ENCODE peak calls at places on chromosomes 11 and 22, in six cellular contexts. One of them, this sample, is unnamed.

GRCh38 chr22:41487037-41487963 is 18.4 kb downstream of the ACO2 start:
- DNase-seq in NCI-H524: no peak
- DNase-seq in hypothalamus: no peak
- DNase-seq in endothelial cell: no peak
- DNase-seq in astrocyte of the spinal cord: no peak
- DNase-seq in activated CD4-positive, alpha-beta T cell treated with anti-CD3 and anti-CD28 coated beads for 24 hours: no peak
- DNase-seq in this sample: no peak

GRCh38 chr11:24391165-24391564 is 105.7 kb upstream of the LUZP2 start:
- DNase-seq in NCI-H524: no peak
- DNase-seq in hypothalamus: no peak
- DNase-seq in endothelial cell: no peak
- DNase-seq in astrocyte of the spinal cord: peak; percentile 25
- DNase-seq in activated CD4-positive, alpha-beta T cell treated with anti-CD3 and anti-CD28 coated beads for 24 hours: no peak
- DNase-seq in this sample: no peak

GRCh38 chr11:116927163-116927772 is 89.8 kb upstream of the APOA1 start:
- DNase-seq in NCI-H524: peak; percentile 37
- DNase-seq in hypothalamus: no peak
- DNase-seq in endothelial cell: peak; percentile 25
- DNase-seq in astrocyte of the spinal cord: no peak
- DNase-seq in activated CD4-positive, alpha-beta T cell treated with anti-CD3 and anti-CD28 coated beads for 24 hours: peak; percentile 10
- DNase-seq in this sample: peak; percentile 65

GRCh38 chr11:134338654-134339053 is 6.9 kb downstream of the GLB1L2 start:
- DNase-seq in NCI-H524: no peak
- DNase-seq in hypothalamus: no peak
- DNase-seq in endothelial cell: no peak
- DNase-seq in astrocyte of the spinal cord: no peak
- DNase-seq in activated CD4-positive, alpha-beta T cell treated with anti-CD3 and anti-CD28 coated beads for 24 hours: no peak
- DNase-seq in this sample: no peak

GRCh38 chr11:64729851-64730382 is 6.9 kb upstream of the NRXN2 start:
- DNase-seq in NCI-H524: no peak
- DNase-seq in hypothalamus: no peak
- DNase-seq in endothelial cell: peak; percentile 73
- DNase-seq in astrocyte of the spinal cord: no peak
- DNase-seq in activated CD4-positive, alpha-beta T cell treated with anti-CD3 and anti-CD28 coated beads for 24 hours: no peak
- DNase-seq in this sample: no peak

GRCh38 chr11:15967966-15968365 is 388.4 kb downstream of the SOX6 start:
- DNase-seq in NCI-H524: no peak
- DNase-seq in hypothalamus: no peak
- DNase-seq in endothelial cell: no peak
- DNase-seq in astrocyte of the spinal cord: peak; percentile 63
- DNase-seq in activated CD4-positive, alpha-beta T cell treated with anti-CD3 and anti-CD28 coated beads for 24 hours: no peak
- DNase-seq in this sample: no peak

GRCh38 chr11:4454031-4454430 is 4.9 kb downstream of the OR52K2 start:
- DNase-seq in NCI-H524: no peak
- DNase-seq in hypothalamus: no peak
- DNase-seq in endothelial cell: no peak
- DNase-seq in astrocyte of the spinal cord: no peak
- DNase-seq in activated CD4-positive, alpha-beta T cell treated with anti-CD3 and anti-CD28 coated beads for 24 hours: no peak
- DNase-seq in this sample: no peak

GRCh38 chr11:16603890-16604783 is 134.3 kb upstream of the C11orf58 start:
- DNase-seq in NCI-H524: peak; percentile 34
- DNase-seq in hypothalamus: peak; percentile 33
- DNase-seq in endothelial cell: peak; percentile 42
- DNase-seq in astrocyte of the spinal cord: peak; percentile 39
- DNase-seq in activated CD4-positive, alpha-beta T cell treated with anti-CD3 and anti-CD28 coated beads for 24 hours: no peak
- DNase-seq in this sample: no peak

GRCh38 chr11:42225664-42226063 is 766.2 kb upstream of the LRRC4C start:
- DNase-seq in NCI-H524: no peak
- DNase-seq in hypothalamus: no peak
- DNase-seq in endothelial cell: no peak
- DNase-seq in astrocyte of the spinal cord: no peak
- DNase-seq in activated CD4-positive, alpha-beta T cell treated with anti-CD3 and anti-CD28 coated beads for 24 hours: no peak
- DNase-seq in this sample: no peak

GRCh38 chr11:48012051-48012391 is 31.7 kb downstream of the PTPRJ start:
- DNase-seq in NCI-H524: no peak
- DNase-seq in hypothalamus: no peak
- DNase-seq in endothelial cell: no peak
- DNase-seq in astrocyte of the spinal cord: no peak
- DNase-seq in activated CD4-positive, alpha-beta T cell treated with anti-CD3 and anti-CD28 coated beads for 24 hours: no peak
- DNase-seq in this sample: no peak

GRCh38 chr22:26846645-26847044 is 189.3 kb downstream of the MIAT start:
- DNase-seq in NCI-H524: no peak
- DNase-seq in hypothalamus: no peak
- DNase-seq in endothelial cell: no peak
- DNase-seq in astrocyte of the spinal cord: peak; percentile 52
- DNase-seq in activated CD4-positive, alpha-beta T cell treated with anti-CD3 and anti-CD28 coated beads for 24 hours: no peak
- DNase-seq in this sample: no peak

GRCh38 chr11:104531894-104532293 is 366.4 kb downstream of the CASP12 start:
- DNase-seq in NCI-H524: no peak
- DNase-seq in hypothalamus: no peak
- DNase-seq in endothelial cell: no peak
- DNase-seq in astrocyte of the spinal cord: no peak
- DNase-seq in activated CD4-positive, alpha-beta T cell treated with anti-CD3 and anti-CD28 coated beads for 24 hours: no peak
- DNase-seq in this sample: no peak

GRCh38 chr11:101327908-101328307 is 198.3 kb upstream of the PGR start:
- DNase-seq in NCI-H524: no peak
- DNase-seq in hypothalamus: no peak
- DNase-seq in endothelial cell: no peak
- DNase-seq in astrocyte of the spinal cord: no peak
- DNase-seq in activated CD4-positive, alpha-beta T cell treated with anti-CD3 and anti-CD28 coated beads for 24 hours: no peak
- DNase-seq in this sample: no peak

GRCh38 chr11:69209936-69210659 is 54.4 kb downstream of the SMIM38 start:
- DNase-seq in NCI-H524: peak; percentile 15
- DNase-seq in hypothalamus: no peak
- DNase-seq in endothelial cell: no peak
- DNase-seq in astrocyte of the spinal cord: no peak
- DNase-seq in activated CD4-positive, alpha-beta T cell treated with anti-CD3 and anti-CD28 coated beads for 24 hours: peak; percentile 3
- DNase-seq in this sample: no peak

GRCh38 chr11:65316311-65316978 is 1.8 kb downstream of the CDC42EP2 start:
- DNase-seq in NCI-H524: no peak
- DNase-seq in hypothalamus: no peak
- DNase-seq in endothelial cell: peak; percentile 27
- DNase-seq in astrocyte of the spinal cord: peak; percentile 70
- DNase-seq in activated CD4-positive, alpha-beta T cell treated with anti-CD3 and anti-CD28 coated beads for 24 hours: no peak
- DNase-seq in this sample: no peak

GRCh38 chr22:45478108-45478771 is 24.4 kb upstream of the FBLN1 start:
- DNase-seq in NCI-H524: no peak
- DNase-seq in hypothalamus: no peak
- DNase-seq in endothelial cell: no peak
- DNase-seq in astrocyte of the spinal cord: peak; percentile 92
- DNase-seq in activated CD4-positive, alpha-beta T cell treated with anti-CD3 and anti-CD28 coated beads for 24 hours: no peak
- DNase-seq in this sample: no peak

GRCh38 chr11:130043575-130043974 is 26.1 kb upstream of the APLP2 start:
- DNase-seq in NCI-H524: no peak
- DNase-seq in hypothalamus: peak; percentile 7
- DNase-seq in endothelial cell: no peak
- DNase-seq in astrocyte of the spinal cord: no peak
- DNase-seq in activated CD4-positive, alpha-beta T cell treated with anti-CD3 and anti-CD28 coated beads for 24 hours: no peak
- DNase-seq in this sample: no peak

GRCh38 chr11:8283510-8284272 is 20.0 kb upstream of the LMO1 start:
- DNase-seq in NCI-H524: peak; percentile 98
- DNase-seq in hypothalamus: no peak
- DNase-seq in endothelial cell: no peak
- DNase-seq in astrocyte of the spinal cord: no peak
- DNase-seq in activated CD4-positive, alpha-beta T cell treated with anti-CD3 and anti-CD28 coated beads for 24 hours: no peak
- DNase-seq in this sample: peak; percentile 40

GRCh38 chr11:72012897-72013721 is 14.4 kb downstream of the IL18BP start:
- DNase-seq in NCI-H524: no peak
- DNase-seq in hypothalamus: peak; percentile 80
- DNase-seq in endothelial cell: no peak
- DNase-seq in astrocyte of the spinal cord: peak; percentile 94
- DNase-seq in activated CD4-positive, alpha-beta T cell treated with anti-CD3 and anti-CD28 coated beads for 24 hours: no peak
- DNase-seq in this sample: no peak

GRCh38 chr11:64813826-64814225 is 3.5 kb upstream of the MEN1 start:
- DNase-seq in NCI-H524: no peak
- DNase-seq in hypothalamus: no peak
- DNase-seq in endothelial cell: no peak
- DNase-seq in astrocyte of the spinal cord: no peak
- DNase-seq in activated CD4-positive, alpha-beta T cell treated with anti-CD3 and anti-CD28 coated beads for 24 hours: no peak
- DNase-seq in this sample: no peak

GRCh38 chr11:111978028-111978771 is 41.1 kb downstream of the DIXDC1 start:
- DNase-seq in NCI-H524: no peak
- DNase-seq in hypothalamus: peak; percentile 83
- DNase-seq in endothelial cell: peak; percentile 13
- DNase-seq in astrocyte of the spinal cord: peak; percentile 83
- DNase-seq in activated CD4-positive, alpha-beta T cell treated with anti-CD3 and anti-CD28 coated beads for 24 hours: no peak
- DNase-seq in this sample: no peak

GRCh38 chr11:102429691-102430090 is 22.9 kb downstream of the TMEM123 start:
- DNase-seq in NCI-H524: peak; percentile 6
- DNase-seq in hypothalamus: no peak
- DNase-seq in endothelial cell: no peak
- DNase-seq in astrocyte of the spinal cord: no peak
- DNase-seq in activated CD4-positive, alpha-beta T cell treated with anti-CD3 and anti-CD28 coated beads for 24 hours: no peak
- DNase-seq in this sample: peak; percentile 59

GRCh38 chr11:34249439-34250073 is 108.3 kb downstream of the ABTB2 start:
- DNase-seq in NCI-H524: no peak
- DNase-seq in hypothalamus: no peak
- DNase-seq in endothelial cell: no peak
- DNase-seq in astrocyte of the spinal cord: no peak
- DNase-seq in activated CD4-positive, alpha-beta T cell treated with anti-CD3 and anti-CD28 coated beads for 24 hours: no peak
- DNase-seq in this sample: no peak

GRCh38 chr11:70590356-70590991 is 192.1 kb downstream of the CTTN start:
- DNase-seq in NCI-H524: no peak
- DNase-seq in hypothalamus: no peak
- DNase-seq in endothelial cell: no peak
- DNase-seq in astrocyte of the spinal cord: no peak
- DNase-seq in activated CD4-positive, alpha-beta T cell treated with anti-CD3 and anti-CD28 coated beads for 24 hours: no peak
- DNase-seq in this sample: peak; percentile 56

GRCh38 chr11:79414644-79415317 is 26.0 kb downstream of the TENM4 start:
- DNase-seq in NCI-H524: no peak
- DNase-seq in hypothalamus: no peak
- DNase-seq in endothelial cell: no peak
- DNase-seq in astrocyte of the spinal cord: peak; percentile 84
- DNase-seq in activated CD4-positive, alpha-beta T cell treated with anti-CD3 and anti-CD28 coated beads for 24 hours: no peak
- DNase-seq in this sample: no peak

GRCh38 chr11:35354644-35355043 is 64.7 kb downstream of the SLC1A2 start:
- DNase-seq in NCI-H524: no peak
- DNase-seq in hypothalamus: no peak
- DNase-seq in endothelial cell: no peak
- DNase-seq in astrocyte of the spinal cord: no peak
- DNase-seq in activated CD4-positive, alpha-beta T cell treated with anti-CD3 and anti-CD28 coated beads for 24 hours: no peak
- DNase-seq in this sample: no peak

GRCh38 chr22:36397081-36397766 is 9.5 kb upstream of the MYH9 start:
- DNase-seq in NCI-H524: no peak
- DNase-seq in hypothalamus: no peak
- DNase-seq in endothelial cell: no peak
- DNase-seq in astrocyte of the spinal cord: no peak
- DNase-seq in activated CD4-positive, alpha-beta T cell treated with anti-CD3 and anti-CD28 coated beads for 24 hours: no peak
- DNase-seq in this sample: no peak

GRCh38 chr11:74366576-74366975 is 31.7 kb downstream of the PGM2L1 start:
- DNase-seq in NCI-H524: no peak
- DNase-seq in hypothalamus: no peak
- DNase-seq in endothelial cell: no peak
- DNase-seq in astrocyte of the spinal cord: peak; percentile 55
- DNase-seq in activated CD4-positive, alpha-beta T cell treated with anti-CD3 and anti-CD28 coated beads for 24 hours: no peak
- DNase-seq in this sample: no peak

GRCh38 chr11:2202071-2202899 is 30.7 kb upstream of the TH start:
- DNase-seq in NCI-H524: no peak
- DNase-seq in hypothalamus: no peak
- DNase-seq in endothelial cell: no peak
- DNase-seq in astrocyte of the spinal cord: no peak
- DNase-seq in activated CD4-positive, alpha-beta T cell treated with anti-CD3 and anti-CD28 coated beads for 24 hours: no peak
- DNase-seq in this sample: peak; percentile 6

GRCh38 chr22:18994056-18994455 is 58.0 kb upstream of the PRODH start:
- DNase-seq in NCI-H524: no peak
- DNase-seq in hypothalamus: no peak
- DNase-seq in endothelial cell: no peak
- DNase-seq in astrocyte of the spinal cord: no peak
- DNase-seq in activated CD4-positive, alpha-beta T cell treated with anti-CD3 and anti-CD28 coated beads for 24 hours: no peak
- DNase-seq in this sample: no peak

GRCh38 chr11:132770802-132771545 is 761.3 kb downstream of the OPCML start:
- DNase-seq in NCI-H524: peak; percentile 47
- DNase-seq in hypothalamus: no peak
- DNase-seq in endothelial cell: no peak
- DNase-seq in astrocyte of the spinal cord: peak; percentile 12
- DNase-seq in activated CD4-positive, alpha-beta T cell treated with anti-CD3 and anti-CD28 coated beads for 24 hours: no peak
- DNase-seq in this sample: no peak

GRCh38 chr22:28674121-28674563 is 5.5 kb downstream of the TTC28 start:
- DNase-seq in NCI-H524: no peak
- DNase-seq in hypothalamus: no peak
- DNase-seq in endothelial cell: no peak
- DNase-seq in astrocyte of the spinal cord: peak; percentile 71
- DNase-seq in activated CD4-positive, alpha-beta T cell treated with anti-CD3 and anti-CD28 coated beads for 24 hours: no peak
- DNase-seq in this sample: peak; percentile 93

GRCh38 chr11:27307232-27307631 is 55.8 kb downstream of the CCDC34 start:
- DNase-seq in NCI-H524: no peak
- DNase-seq in hypothalamus: no peak
- DNase-seq in endothelial cell: no peak
- DNase-seq in astrocyte of the spinal cord: no peak
- DNase-seq in activated CD4-positive, alpha-beta T cell treated with anti-CD3 and anti-CD28 coated beads for 24 hours: no peak
- DNase-seq in this sample: no peak

GRCh38 chr11:12963789-12964536 is 45.2 kb upstream of the RASSF10 start:
- DNase-seq in NCI-H524: peak; percentile 72
- DNase-seq in hypothalamus: peak; percentile 40
- DNase-seq in endothelial cell: peak; percentile 87
- DNase-seq in astrocyte of the spinal cord: peak; percentile 59
- DNase-seq in activated CD4-positive, alpha-beta T cell treated with anti-CD3 and anti-CD28 coated beads for 24 hours: peak; percentile 58
- DNase-seq in this sample: peak; percentile 32

This sample was measured in Jurkat, Clone E6-1.